ENCODE peak calls at places on chromosomes 12 and 14, in ten cellular contexts. Q is OCI-LY7, W is HepG2, Z is mammary epithelial cell, K is H1, D is IMR-90, S is fibroblast of lung, H is DND-41, P is PC-3, T is GM12878. O is an unnamed sample.

GRCh38 chr12:106021516-106021915 is 117.2 kb downstream of the NUAK1 start:
- DNase-seq in T (no peak), S (no peak), W (no peak), Z (no peak), H (no peak), Q (no peak), P (no peak), K (no peak), D (no peak), O (no peak)

GRCh38 chr12:112868459-112869041 is 38.2 kb upstream of the OAS1 start:
- DNase-seq in Z (peak; percentile 20), T (no peak), Q (peak; percentile 44), P (peak; percentile 55), D (no peak), W (peak; percentile 21), H (peak; percentile 12), S (no peak), K (peak; percentile 54), O (peak; percentile 54)

GRCh38 chr14:21852061-21852664 is 178.5 kb upstream of the OR4E1 start:
- DNase-seq in T (no peak), Z (peak; percentile 17), S (peak; percentile 21), W (peak; percentile 47), Q (peak; percentile 73), K (peak; percentile 88), H (peak; percentile 74), P (peak; percentile 51), D (peak; percentile 20), O (peak; percentile 82)

GRCh38 chr12:108948369-108948768 is 68.5 kb downstream of the DAO start:
- DNase-seq in S (no peak), W (no peak), T (no peak), Z (no peak), P (no peak), K (no peak), H (no peak), Q (no peak), D (no peak), O (no peak)

GRCh38 chr12:19030603-19031002 is 98.9 kb upstream of the PLEKHA5 start:
- DNase-seq in H (no peak), S (no peak), T (no peak), P (peak; percentile 44), D (no peak), Z (peak; percentile 56), K (no peak), Q (no peak), W (no peak), O (no peak)

GRCh38 chr14:75457648-75458165 is 29.9 kb downstream of the JDP2 start:
- DNase-seq in W (no peak), K (no peak), P (no peak), H (no peak), Q (no peak), D (no peak), Z (no peak), T (no peak), S (no peak), O (no peak)

GRCh38 chr14:30525833-30526232 is 33.1 kb upstream of the G2E3 start:
- DNase-seq in P (peak; percentile 6), H (no peak), D (peak; percentile 14), S (peak; percentile 16), Q (no peak), Z (peak; percentile 74), W (no peak), T (no peak), K (no peak), O (no peak)

GRCh38 chr12:53971129-53971528 is 1.8 kb upstream of the HOXC11 start:
- DNase-seq in Z (no peak), D (no peak), P (no peak), S (no peak), K (no peak), W (no peak), Q (no peak), H (no peak), T (no peak), O (no peak)

GRCh38 chr12:119180380-119181040 is 1.8 kb downstream of the HSPB8 start:
- DNase-seq in Z (no peak), T (no peak), K (no peak), S (peak; percentile 85), D (peak; percentile 66), P (no peak), Q (no peak), H (no peak), W (no peak), O (no peak)

GRCh38 chr12:25130741-25131188 is 64.2 kb downstream of the DNAI7 start:
- DNase-seq in D (peak; percentile 67), K (no peak), H (no peak), W (peak; percentile 31), Z (peak; percentile 26), T (no peak), P (peak; percentile 60), Q (peak; percentile 80), S (peak; percentile 82), O (peak; percentile 89)

GRCh38 chr14:94558842-94559241 is 2.4 kb upstream of the SERPINA4 start:
- DNase-seq in P (no peak), T (no peak), S (no peak), Z (no peak), H (no peak), K (no peak), D (no peak), Q (no peak), W (no peak), O (no peak)

GRCh38 chr12:80553316-80553715 is 109.3 kb downstream of the PTPRQ start:
- DNase-seq in K (no peak), D (peak; percentile 93), P (peak; percentile 87), T (no peak), S (peak; percentile 94), H (no peak), W (no peak), Q (no peak), Z (peak; percentile 65), O (no peak)

GRCh38 chr14:50964683-50965390 is 20.6 kb upstream of the PYGL start:
- DNase-seq in Q (no peak), T (no peak), Z (peak; percentile 96), K (no peak), S (peak; percentile 100), P (peak; percentile 97), D (peak; percentile 99), H (no peak), W (peak; percentile 45), O (no peak)

GRCh38 chr14:50963919-50964318 is 19.6 kb upstream of the PYGL start:
- DNase-seq in K (no peak), Q (no peak), T (no peak), P (no peak), W (no peak), S (no peak), D (no peak), H (no peak), Z (no peak), O (no peak)

GRCh38 chr14:50971122-50971781 is 27.0 kb upstream of the PYGL start:
- DNase-seq in H (no peak), K (no peak), W (no peak), P (no peak), Z (no peak), D (no peak), T (no peak), S (no peak), Q (no peak), O (no peak)

GRCh38 chr14:50967104-50967503 is 22.8 kb upstream of the PYGL start:
- DNase-seq in Q (no peak), Z (no peak), W (no peak), D (peak; percentile 49), T (no peak), P (no peak), S (no peak), H (no peak), K (no peak), O (no peak)

DNA sequence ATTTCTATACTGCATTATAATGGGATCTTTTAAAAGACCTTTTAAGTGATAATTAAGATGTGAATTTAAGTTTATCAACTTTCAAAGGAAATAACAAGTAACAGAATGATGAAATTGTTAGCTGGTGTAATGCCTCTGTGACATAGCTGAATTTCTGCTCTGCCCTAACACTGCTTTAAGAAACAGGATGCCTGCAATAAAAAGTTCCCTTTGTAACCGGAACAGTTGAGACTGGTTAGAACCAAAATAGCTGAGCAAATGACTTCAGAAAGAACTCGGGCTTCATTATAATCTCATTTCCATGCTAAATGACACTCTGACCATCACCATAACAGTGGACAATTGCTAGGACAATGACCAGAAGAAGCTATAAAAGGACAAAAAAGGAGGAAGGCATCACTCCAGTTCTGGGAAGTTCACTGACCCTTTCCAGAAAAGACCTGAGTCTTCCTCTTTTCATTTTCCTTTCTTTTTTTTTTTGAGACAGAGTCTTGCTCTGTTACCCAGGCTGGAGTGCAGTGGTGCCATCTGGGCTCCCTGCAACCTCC is 23.5 kb upstream of the PYGL start:
- DNase-seq in D (no peak), Q (no peak), W (no peak), H (no peak), Z (no peak), P (no peak), T (no peak), S (no peak), K (no peak), O (no peak)
- H3K4me3 ChIP-seq in D (no peak overlapping the region), Q (no peak overlapping the region), W (no peak overlapping the region), H (no peak overlapping the region), Z (no peak overlapping the region), P (no peak overlapping the region), T (no peak overlapping the region), S (no peak overlapping the region), K (no peak overlapping the region), O (no peak overlapping the region)

DNA sequence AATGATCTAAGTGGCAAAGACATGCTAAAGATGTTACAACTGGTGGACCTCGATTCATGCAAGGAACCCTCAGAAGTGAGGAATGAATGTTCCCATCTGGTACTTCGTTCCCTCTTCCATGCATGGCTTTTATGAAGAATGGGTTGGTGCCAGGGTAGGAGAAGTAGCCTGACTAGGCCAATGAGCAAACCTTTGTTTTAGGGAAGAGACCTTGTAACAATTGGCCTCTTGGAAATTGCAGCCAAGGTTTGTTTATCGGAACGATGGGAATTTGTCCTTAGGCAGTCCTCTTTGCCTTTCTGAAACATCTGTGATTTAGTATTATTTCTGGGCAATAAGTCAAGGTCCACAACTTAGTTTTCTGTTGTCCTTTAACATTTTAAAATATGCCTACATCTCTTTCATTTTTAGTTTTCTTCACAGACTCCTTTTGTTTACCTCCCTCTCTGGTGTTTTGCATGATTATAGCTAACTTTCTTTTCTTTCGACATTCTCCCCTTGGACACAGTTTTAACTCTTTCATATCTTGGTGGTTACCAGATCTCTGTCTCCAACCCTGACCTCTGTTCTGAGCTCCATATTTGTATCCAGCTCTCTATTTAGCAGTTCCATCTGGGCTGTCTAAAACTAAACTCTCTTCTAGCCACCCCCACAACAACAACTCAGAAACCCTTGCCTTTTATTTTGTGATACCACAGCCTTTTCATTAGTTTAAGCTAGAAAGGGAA is 70.0 kb downstream of the DIP2B start:
- DNase-seq in K (no peak), Q (no peak), S (peak; percentile 79), W (peak; percentile 38), Z (no peak), P (no peak), H (no peak), D (peak; percentile 32), T (no peak), O (no peak)
- H3K4me1 ChIP-seq in K (no peaks in the 10 kb centered on the region), Q (peaks cover 8% of the 10 kb centered on the region), S (peaks cover 23% of the 10 kb centered on the region), W (peaks cover 71% of the 10 kb centered on the region), Z (peaks cover 36% of the 10 kb centered on the region), P (peaks cover 19% of the 10 kb centered on the region), H (no peaks in the 10 kb centered on the region), D (peaks cover 20% of the 10 kb centered on the region), T (peaks cover 23% of the 10 kb centered on the region), O (peaks cover 29% of the 10 kb centered on the region)

GRCh38 chr12:121214855-121215745 is 5.2 kb downstream of the P2RX4 start:
- DNase-seq in T (no peak), D (peak; percentile 97), Q (no peak), K (no peak), P (peak; percentile 96), Z (peak; percentile 77), W (peak; percentile 38), S (peak; percentile 96), H (no peak), O (no peak)
- H4K20me1 ChIP-seq in T (no peaks in the 10 kb centered on the region), D (no peaks in the 10 kb centered on the region), Q (no peaks in the 10 kb centered on the region), K (no peaks in the 10 kb centered on the region), P (no peaks in the 10 kb centered on the region), Z (no peaks in the 10 kb centered on the region), W (no peaks in the 10 kb centered on the region), S (no peaks in the 10 kb centered on the region), H (no peaks in the 10 kb centered on the region), O (no peaks in the 10 kb centered on the region)

GRCh38 chr12:57836442-57837375 is 9.8 kb downstream of the CTDSP2 start:
- DNase-seq in W (no peak), Q (peak; percentile 83), Z (peak; percentile 61), D (peak; percentile 86), P (peak; percentile 25), S (peak; percentile 81), H (peak; percentile 52), K (no peak), T (no peak), O (peak; percentile 69)
- H3K4me3 ChIP-seq in W (no peak overlapping the region), Q (peak overlapping the region; percentile 59), Z (no peak overlapping the region), D (no peak overlapping the region), P (no peak overlapping the region), S (peak overlapping the region; percentile 29), H (no peak overlapping the region), K (peak overlapping the region; percentile 0), T (peak overlapping the region; percentile 46), O (no peak overlapping the region)